ENCODE peak calls at places on chromosome 22, in ten cellular contexts. One of them, this sample, is unnamed.

GRCh38 chr22:19767427-19768380 is 7.1 kb downstream of the TBX1 start:
- DNase-seq in upper lobe of left lung: peak; percentile 83
- DNase-seq in fibroblast of mammary gland: no peak
- DNase-seq in GM12865: no peak
- DNase-seq in foreskin fibroblast: no peak
- DNase-seq in left ventricle myocardium inferior: peak; percentile 43
- DNase-seq in esophagus muscularis mucosa: no peak
- DNase-seq in K562: peak; percentile 82
- DNase-seq in cardiac fibroblast: no peak
- DNase-seq in HFF-Myc: no peak
- DNase-seq in this sample: no peak

GRCh38 chr22:21963790-21964211 is 11.2 kb upstream of the PPM1F start:
- DNase-seq in upper lobe of left lung: peak; percentile 63
- DNase-seq in fibroblast of mammary gland: no peak
- DNase-seq in GM12865: no peak
- DNase-seq in foreskin fibroblast: no peak
- DNase-seq in left ventricle myocardium inferior: no peak
- DNase-seq in esophagus muscularis mucosa: no peak
- DNase-seq in K562: no peak
- DNase-seq in cardiac fibroblast: no peak
- DNase-seq in HFF-Myc: no peak
- DNase-seq in this sample: no peak

GRCh38 chr22:45493286-45493771 is 9.4 kb upstream of the FBLN1 start:
- DNase-seq in upper lobe of left lung: no peak
- DNase-seq in fibroblast of mammary gland: peak; percentile 64
- DNase-seq in GM12865: no peak
- DNase-seq in foreskin fibroblast: peak; percentile 83
- DNase-seq in left ventricle myocardium inferior: no peak
- DNase-seq in esophagus muscularis mucosa: no peak
- DNase-seq in K562: no peak
- DNase-seq in cardiac fibroblast: peak; percentile 33
- DNase-seq in HFF-Myc: no peak
- DNase-seq in this sample: peak; percentile 41

GRCh38 chr22:49340406-49340805 is 487.3 kb downstream of the BRD1 start:
- DNase-seq in upper lobe of left lung: no peak
- DNase-seq in fibroblast of mammary gland: no peak
- DNase-seq in GM12865: no peak
- DNase-seq in foreskin fibroblast: no peak
- DNase-seq in left ventricle myocardium inferior: no peak
- DNase-seq in esophagus muscularis mucosa: no peak
- DNase-seq in K562: no peak
- DNase-seq in cardiac fibroblast: no peak
- DNase-seq in HFF-Myc: no peak
- DNase-seq in this sample: no peak

GRCh38 chr22:44180706-44181032 is at the start of gene PARVG:
- DNase-seq in upper lobe of left lung: no peak
- DNase-seq in fibroblast of mammary gland: no peak
- DNase-seq in GM12865: peak; percentile 81
- DNase-seq in foreskin fibroblast: no peak
- DNase-seq in left ventricle myocardium inferior: no peak
- DNase-seq in esophagus muscularis mucosa: no peak
- DNase-seq in K562: no peak
- DNase-seq in cardiac fibroblast: no peak
- DNase-seq in HFF-Myc: no peak
- DNase-seq in this sample: peak; percentile 20

GRCh38 chr22:20517841-20518592 is 10.6 kb downstream of the MED15 start:
- DNase-seq in upper lobe of left lung: no peak
- DNase-seq in fibroblast of mammary gland: no peak
- DNase-seq in GM12865: no peak
- DNase-seq in foreskin fibroblast: no peak
- DNase-seq in left ventricle myocardium inferior: no peak
- DNase-seq in esophagus muscularis mucosa: no peak
- DNase-seq in K562: peak; percentile 70
- DNase-seq in cardiac fibroblast: no peak
- DNase-seq in HFF-Myc: no peak
- DNase-seq in this sample: no peak

GRCh38 chr22:26592368-26593015 is 2.6 kb upstream of the TPST2 start:
- DNase-seq in upper lobe of left lung: no peak
- DNase-seq in fibroblast of mammary gland: no peak
- DNase-seq in GM12865: peak; percentile 92
- DNase-seq in foreskin fibroblast: no peak
- DNase-seq in left ventricle myocardium inferior: no peak
- DNase-seq in esophagus muscularis mucosa: no peak
- DNase-seq in K562: no peak
- DNase-seq in cardiac fibroblast: no peak
- DNase-seq in HFF-Myc: no peak
- DNase-seq in this sample: no peak

GRCh38 chr22:35400335-35400680 is 368 bp downstream of the MCM5 start:
- DNase-seq in upper lobe of left lung: peak; percentile 81
- DNase-seq in fibroblast of mammary gland: no peak
- DNase-seq in GM12865: peak; percentile 33
- DNase-seq in foreskin fibroblast: no peak
- DNase-seq in left ventricle myocardium inferior: no peak
- DNase-seq in esophagus muscularis mucosa: no peak
- DNase-seq in K562: no peak
- DNase-seq in cardiac fibroblast: no peak
- DNase-seq in HFF-Myc: no peak
- DNase-seq in this sample: no peak

GRCh38 chr22:40176921-40177737 is 596 bp upstream of the TNRC6B start:
- DNase-seq in upper lobe of left lung: no peak
- DNase-seq in fibroblast of mammary gland: peak; percentile 74
- DNase-seq in GM12865: peak; percentile 83
- DNase-seq in foreskin fibroblast: peak; percentile 86
- DNase-seq in left ventricle myocardium inferior: peak; percentile 18
- DNase-seq in esophagus muscularis mucosa: no peak
- DNase-seq in K562: peak; percentile 47
- DNase-seq in cardiac fibroblast: peak; percentile 82
- DNase-seq in HFF-Myc: no peak
- DNase-seq in this sample: peak; percentile 83

GRCh38 chr22:23786752-23787599 is at the start of gene SMARCB1:
- DNase-seq in upper lobe of left lung: peak; percentile 98
- DNase-seq in fibroblast of mammary gland: peak; percentile 89
- DNase-seq in GM12865: peak; percentile 94
- DNase-seq in foreskin fibroblast: peak; percentile 98
- DNase-seq in left ventricle myocardium inferior: peak; percentile 93
- DNase-seq in esophagus muscularis mucosa: peak; percentile 96
- DNase-seq in K562: peak; percentile 94
- DNase-seq in cardiac fibroblast: peak; percentile 93
- DNase-seq in HFF-Myc: no peak
- DNase-seq in this sample: peak; percentile 88

GRCh38 chr22:25542231-25542630 is 22.2 kb upstream of the GRK3 start:
- DNase-seq in upper lobe of left lung: no peak
- DNase-seq in fibroblast of mammary gland: no peak
- DNase-seq in GM12865: no peak
- DNase-seq in foreskin fibroblast: no peak
- DNase-seq in left ventricle myocardium inferior: no peak
- DNase-seq in esophagus muscularis mucosa: no peak
- DNase-seq in K562: no peak
- DNase-seq in cardiac fibroblast: no peak
- DNase-seq in HFF-Myc: no peak
- DNase-seq in this sample: no peak

GRCh38 chr22:50398698-50399648 is 55.8 kb downstream of the PPP6R2 start:
- DNase-seq in upper lobe of left lung: no peak
- DNase-seq in fibroblast of mammary gland: no peak
- DNase-seq in GM12865: no peak
- DNase-seq in foreskin fibroblast: no peak
- DNase-seq in left ventricle myocardium inferior: no peak
- DNase-seq in esophagus muscularis mucosa: no peak
- DNase-seq in K562: no peak
- DNase-seq in cardiac fibroblast: no peak
- DNase-seq in HFF-Myc: no peak
- DNase-seq in this sample: no peak
- TF ChIP-seq CTCF in upper lobe of left lung: no peak
- TF ChIP-seq CTCF in fibroblast of mammary gland: no peak
- TF ChIP-seq CTCF in GM12865: no peak
- TF ChIP-seq CTCF in foreskin fibroblast: no peak
- TF ChIP-seq CTCF in left ventricle myocardium inferior: no peak
- TF ChIP-seq CTCF in esophagus muscularis mucosa: no peak
- TF ChIP-seq CTCF in K562: no peak
- TF ChIP-seq CTCF in cardiac fibroblast: no peak
- TF ChIP-seq CTCF in HFF-Myc: no peak
- TF ChIP-seq CTCF in this sample: no peak

GRCh38 chr22:41971431-41971830 is 2.2 kb downstream of the SEPTIN3 start:
- DNase-seq in upper lobe of left lung: no peak
- DNase-seq in fibroblast of mammary gland: no peak
- DNase-seq in GM12865: no peak
- DNase-seq in foreskin fibroblast: no peak
- DNase-seq in left ventricle myocardium inferior: no peak
- DNase-seq in esophagus muscularis mucosa: no peak
- DNase-seq in K562: no peak
- DNase-seq in cardiac fibroblast: no peak
- DNase-seq in HFF-Myc: no peak
- DNase-seq in this sample: no peak
- H3K4me3 ChIP-seq in upper lobe of left lung: no peak overlapping the region
- H3K4me3 ChIP-seq in fibroblast of mammary gland: no peak overlapping the region
- H3K4me3 ChIP-seq in GM12865: no peak overlapping the region
- H3K4me3 ChIP-seq in foreskin fibroblast: no peak overlapping the region
- H3K4me3 ChIP-seq in left ventricle myocardium inferior: no peak overlapping the region
- H3K4me3 ChIP-seq in esophagus muscularis mucosa: no peak overlapping the region
- H3K4me3 ChIP-seq in K562: no peak overlapping the region
- H3K4me3 ChIP-seq in cardiac fibroblast: no peak overlapping the region
- H3K4me3 ChIP-seq in HFF-Myc: no peak overlapping the region
- H3K4me3 ChIP-seq in this sample: no peak overlapping the region

GRCh38 chr22:37725551-37726239 is 28.8 kb downstream of the TRIOBP start:
- DNase-seq in upper lobe of left lung: peak; percentile 62
- DNase-seq in fibroblast of mammary gland: no peak
- DNase-seq in GM12865: no peak
- DNase-seq in foreskin fibroblast: no peak
- DNase-seq in left ventricle myocardium inferior: no peak
- DNase-seq in esophagus muscularis mucosa: no peak
- DNase-seq in K562: no peak
- DNase-seq in cardiac fibroblast: no peak
- DNase-seq in HFF-Myc: no peak
- DNase-seq in this sample: no peak

GRCh38 chr22:37728620-37729019 is 31.8 kb downstream of the TRIOBP start:
- DNase-seq in upper lobe of left lung: no peak
- DNase-seq in fibroblast of mammary gland: no peak
- DNase-seq in GM12865: no peak
- DNase-seq in foreskin fibroblast: no peak
- DNase-seq in left ventricle myocardium inferior: no peak
- DNase-seq in esophagus muscularis mucosa: no peak
- DNase-seq in K562: no peak
- DNase-seq in cardiac fibroblast: no peak
- DNase-seq in HFF-Myc: no peak
- DNase-seq in this sample: no peak

GRCh38 chr22:37731804-37732471 is 35.1 kb downstream of the TRIOBP start:
- DNase-seq in upper lobe of left lung: no peak
- DNase-seq in fibroblast of mammary gland: no peak
- DNase-seq in GM12865: no peak
- DNase-seq in foreskin fibroblast: no peak
- DNase-seq in left ventricle myocardium inferior: no peak
- DNase-seq in esophagus muscularis mucosa: no peak
- DNase-seq in K562: peak; percentile 28
- DNase-seq in cardiac fibroblast: no peak
- DNase-seq in HFF-Myc: no peak
- DNase-seq in this sample: no peak

DNA sequence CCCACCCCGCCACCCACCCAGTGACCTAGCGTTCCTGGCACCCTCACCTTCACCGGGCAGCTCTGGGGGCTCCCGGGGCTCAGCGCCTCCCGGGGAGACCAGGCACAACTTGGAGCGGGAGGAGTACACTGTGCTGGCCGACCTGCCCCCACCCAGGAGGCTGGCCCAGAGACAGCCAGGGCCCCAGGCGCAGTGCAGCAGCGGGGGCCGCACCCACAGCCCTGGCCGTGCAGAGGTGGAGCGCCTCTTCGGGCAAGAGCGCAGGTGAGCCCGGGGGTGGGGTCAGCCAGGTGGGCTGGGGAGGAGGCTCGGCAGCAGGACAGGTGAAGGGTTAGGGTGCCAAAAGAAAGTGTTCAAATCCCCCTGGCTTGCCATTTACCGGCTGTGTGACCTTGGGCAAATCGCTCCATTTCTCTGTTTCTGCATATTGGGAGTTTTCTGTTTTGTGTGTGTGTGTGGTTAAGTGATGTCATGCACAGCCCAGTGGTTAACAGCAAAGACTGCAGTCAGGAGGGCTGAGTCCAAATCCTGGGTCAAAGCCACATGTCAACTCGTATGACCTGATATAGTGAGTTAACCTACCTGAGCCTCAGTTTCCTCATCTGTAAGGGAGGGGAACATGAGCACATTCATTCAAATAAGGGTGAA is 29.5 kb downstream of the TRIOBP start:
- DNase-seq in upper lobe of left lung: peak; percentile 83
- DNase-seq in fibroblast of mammary gland: peak; percentile 70
- DNase-seq in GM12865: no peak
- DNase-seq in foreskin fibroblast: peak; percentile 69
- DNase-seq in left ventricle myocardium inferior: no peak
- DNase-seq in esophagus muscularis mucosa: no peak
- DNase-seq in K562: no peak
- DNase-seq in cardiac fibroblast: peak; percentile 59
- DNase-seq in HFF-Myc: no peak
- DNase-seq in this sample: peak; percentile 62
- TF ChIP-seq CTCF in upper lobe of left lung: no peak
- TF ChIP-seq CTCF in fibroblast of mammary gland: peak; percentile 46
- TF ChIP-seq CTCF in GM12865: peak; percentile 0
- TF ChIP-seq CTCF in foreskin fibroblast: peak; percentile 9
- TF ChIP-seq CTCF in left ventricle myocardium inferior: peak; percentile 17
- TF ChIP-seq CTCF in esophagus muscularis mucosa: no peak
- TF ChIP-seq CTCF in K562: no peak
- TF ChIP-seq CTCF in cardiac fibroblast: no peak
- TF ChIP-seq CTCF in HFF-Myc: peak; percentile 7
- TF ChIP-seq CTCF in this sample: peak; percentile 44

GRCh38 chr22:42805998-42806481 is 51.0 kb downstream of the ARFGAP3 start:
- DNase-seq in upper lobe of left lung: no peak
- DNase-seq in fibroblast of mammary gland: no peak
- DNase-seq in GM12865: no peak
- DNase-seq in foreskin fibroblast: no peak
- DNase-seq in left ventricle myocardium inferior: no peak
- DNase-seq in esophagus muscularis mucosa: no peak
- DNase-seq in K562: no peak
- DNase-seq in cardiac fibroblast: no peak
- DNase-seq in HFF-Myc: no peak
- DNase-seq in this sample: no peak

GRCh38 chr22:42803454-42803853 is 53.6 kb downstream of the ARFGAP3 start:
- DNase-seq in upper lobe of left lung: no peak
- DNase-seq in fibroblast of mammary gland: no peak
- DNase-seq in GM12865: no peak
- DNase-seq in foreskin fibroblast: no peak
- DNase-seq in left ventricle myocardium inferior: peak; percentile 58
- DNase-seq in esophagus muscularis mucosa: no peak
- DNase-seq in K562: no peak
- DNase-seq in cardiac fibroblast: no peak
- DNase-seq in HFF-Myc: no peak
- DNase-seq in this sample: no peak

GRCh38 chr22:42807185-42807584 is 49.9 kb downstream of the ARFGAP3 start:
- DNase-seq in upper lobe of left lung: peak; percentile 59
- DNase-seq in fibroblast of mammary gland: no peak
- DNase-seq in GM12865: no peak
- DNase-seq in foreskin fibroblast: no peak
- DNase-seq in left ventricle myocardium inferior: no peak
- DNase-seq in esophagus muscularis mucosa: no peak
- DNase-seq in K562: no peak
- DNase-seq in cardiac fibroblast: no peak
- DNase-seq in HFF-Myc: no peak
- DNase-seq in this sample: no peak

GRCh38 chr22:42808516-42808915 is 48.6 kb downstream of the ARFGAP3 start:
- DNase-seq in upper lobe of left lung: no peak
- DNase-seq in fibroblast of mammary gland: no peak
- DNase-seq in GM12865: no peak
- DNase-seq in foreskin fibroblast: no peak
- DNase-seq in left ventricle myocardium inferior: no peak
- DNase-seq in esophagus muscularis mucosa: no peak
- DNase-seq in K562: no peak
- DNase-seq in cardiac fibroblast: no peak
- DNase-seq in HFF-Myc: no peak
- DNase-seq in this sample: no peak

GRCh38 chr22:42805016-42805997 is 51.8 kb downstream of the ARFGAP3 start:
- DNase-seq in upper lobe of left lung: peak; percentile 74
- DNase-seq in fibroblast of mammary gland: no peak
- DNase-seq in GM12865: no peak
- DNase-seq in foreskin fibroblast: no peak
- DNase-seq in left ventricle myocardium inferior: peak; percentile 46
- DNase-seq in esophagus muscularis mucosa: no peak
- DNase-seq in K562: no peak
- DNase-seq in cardiac fibroblast: no peak
- DNase-seq in HFF-Myc: no peak
- DNase-seq in this sample: peak; percentile 20
- H3K4me3 ChIP-seq in upper lobe of left lung: no peak overlapping the region
- H3K4me3 ChIP-seq in fibroblast of mammary gland: no peak overlapping the region
- H3K4me3 ChIP-seq in GM12865: no peak overlapping the region
- H3K4me3 ChIP-seq in foreskin fibroblast: no peak overlapping the region
- H3K4me3 ChIP-seq in left ventricle myocardium inferior: no peak overlapping the region
- H3K4me3 ChIP-seq in esophagus muscularis mucosa: no peak overlapping the region
- H3K4me3 ChIP-seq in K562: no peak overlapping the region
- H3K4me3 ChIP-seq in cardiac fibroblast: no peak overlapping the region
- H3K4me3 ChIP-seq in HFF-Myc: no peak overlapping the region
- H3K4me3 ChIP-seq in this sample: no peak overlapping the region

This sample was measured in choroid plexus epithelial cell.